ENCODE peak calls at places on chromosome 4, in seven cellular contexts. V, O, U, S, X, B and K are unnamed samples.

GRCh38 chr4:74217365-74217764 is 59.4 kb downstream of the MTHFD2L start:
- DNase-seq in V (no peak), O (no peak), U (no peak), S (no peak), X (no peak), B (peak; percentile 50), K (peak; percentile 66)

GRCh38 chr4:3294401-3295241 is 1.8 kb downstream of the RGS12 start:
- DNase-seq in V (no peak), O (peak; percentile 27), U (no peak), S (no peak), X (no peak), B (no peak), K (peak; percentile 3)

GRCh38 chr4:168096444-168096784 is 4.1 kb downstream of the ANXA10 start:
- DNase-seq in V (no peak), O (no peak), U (no peak), S (no peak), X (no peak), B (no peak), K (no peak)

GRCh38 chr4:77269505-77269904 is 112.5 kb downstream of the CCNG2 start:
- DNase-seq in V (no peak), O (no peak), U (no peak), S (peak; percentile 30), X (peak; percentile 97), B (no peak), K (no peak)

GRCh38 chr4:110124721-110125120 is 73.7 kb downstream of the ELOVL6 start:
- DNase-seq in V (no peak), O (no peak), U (no peak), S (no peak), X (no peak), B (no peak), K (no peak)

GRCh38 chr4:82201303-82201702 is 172.5 kb downstream of the HNRNPD start:
- DNase-seq in V (no peak), O (no peak), U (no peak), S (no peak), X (no peak), B (no peak), K (no peak)

GRCh38 chr4:123841431-123842121 is 445.0 kb downstream of the SPRY1 start:
- DNase-seq in V (no peak), O (no peak), U (no peak), S (no peak), X (no peak), B (no peak), K (peak; percentile 45)

GRCh38 chr4:39319678-39320077 is 46.5 kb downstream of the RFC1 start:
- DNase-seq in V (no peak), O (no peak), U (no peak), S (no peak), X (peak; percentile 15), B (peak; percentile 90), K (peak; percentile 70)

GRCh38 chr4:138190452-138190858 is 51.7 kb downstream of the SLC7A11 start:
- DNase-seq in V (no peak), O (no peak), U (no peak), S (no peak), X (peak; percentile 4), B (no peak), K (no peak)

GRCh38 chr4:95548738-95549245 is at the start of gene UNC5C:
- DNase-seq in V (peak; percentile 63), O (peak; percentile 78), U (no peak), S (peak; percentile 92), X (peak; percentile 10), B (no peak), K (peak; percentile 98)

GRCh38 chr4:27791640-27792039 is 931.0 kb downstream of the STIM2 start:
- DNase-seq in V (no peak), O (no peak), U (no peak), S (no peak), X (no peak), B (peak; percentile 22), K (peak; percentile 57)

GRCh38 chr4:135269125-135269772 is 1067.7 kb upstream of the PABPC4L start:
- DNase-seq in V (no peak), O (no peak), U (no peak), S (no peak), X (no peak), B (no peak), K (no peak)

GRCh38 chr4:87007345-87008181 is 72.8 kb downstream of the AFF1 start:
- DNase-seq in V (peak; percentile 58), O (no peak), U (no peak), S (peak; percentile 76), X (peak; percentile 38), B (peak; percentile 54), K (peak; percentile 72)

GRCh38 chr4:107774681-107775080 is 50.1 kb upstream of the SGMS2 start:
- DNase-seq in V (no peak), O (no peak), U (no peak), S (no peak), X (no peak), B (no peak), K (no peak)

GRCh38 chr4:156662921-156663320 is 308.7 kb downstream of the PDGFC start:
- DNase-seq in V (no peak), O (no peak), U (no peak), S (no peak), X (no peak), B (no peak), K (no peak)

GRCh38 chr4:182418054-182418734 is 175.0 kb downstream of the TENM3 start:
- DNase-seq in V (no peak), O (no peak), U (no peak), S (no peak), X (no peak), B (no peak), K (no peak)

GRCh38 chr4:118225521-118225920 is 127.3 kb downstream of the PRSS12 start:
- DNase-seq in V (no peak), O (no peak), U (no peak), S (no peak), X (no peak), B (no peak), K (no peak)

GRCh38 chr4:138445098-138445497 is 202.9 kb upstream of the SLC7A11 start:
- DNase-seq in V (no peak), O (no peak), U (no peak), S (no peak), X (no peak), B (peak; percentile 12), K (no peak)

GRCh38 chr4:112127736-112128322 is 17.4 kb upstream of the FAM241A start:
- DNase-seq in V (no peak), O (no peak), U (no peak), S (peak; percentile 60), X (no peak), B (peak; percentile 55), K (no peak)

GRCh38 chr4:3311489-3312171 is 18.8 kb downstream of the RGS12 start:
- DNase-seq in V (no peak), O (no peak), U (no peak), S (no peak), X (no peak), B (peak; percentile 4), K (no peak)

GRCh38 chr4:172485007-172485406 is 671.8 kb downstream of the GALNTL6 start:
- DNase-seq in V (no peak), O (no peak), U (no peak), S (no peak), X (no peak), B (no peak), K (no peak)

DNA sequence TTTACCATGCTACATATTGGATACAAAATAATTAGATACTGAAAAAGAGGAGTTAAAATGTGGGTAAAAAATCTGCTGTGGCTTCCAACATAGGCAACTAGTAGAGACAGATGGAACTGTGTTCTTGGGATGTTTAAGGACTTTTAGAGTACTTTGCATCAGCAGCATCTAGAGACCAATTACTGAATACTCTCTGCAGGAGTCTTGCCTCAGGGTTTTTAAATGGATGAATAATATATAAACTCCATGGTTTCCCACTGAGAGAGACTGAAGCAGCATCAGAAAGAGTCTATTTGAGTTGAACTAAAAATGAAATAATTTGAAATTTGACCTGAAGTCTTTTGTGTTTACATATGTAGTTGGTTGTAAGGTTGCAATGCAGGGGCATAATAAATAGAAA is 676.7 kb downstream of the GALNTL6 start:
- DNase-seq in V (no peak), O (no peak), U (no peak), S (no peak), X (no peak), B (no peak), K (no peak)
- H2AK5ac ChIP-seq in V (no peak overlapping the region), O (no peak overlapping the region), U (no peak overlapping the region), S (no peak overlapping the region), X (no peak overlapping the region), B (no peak overlapping the region), K (no peak overlapping the region)

DNA sequence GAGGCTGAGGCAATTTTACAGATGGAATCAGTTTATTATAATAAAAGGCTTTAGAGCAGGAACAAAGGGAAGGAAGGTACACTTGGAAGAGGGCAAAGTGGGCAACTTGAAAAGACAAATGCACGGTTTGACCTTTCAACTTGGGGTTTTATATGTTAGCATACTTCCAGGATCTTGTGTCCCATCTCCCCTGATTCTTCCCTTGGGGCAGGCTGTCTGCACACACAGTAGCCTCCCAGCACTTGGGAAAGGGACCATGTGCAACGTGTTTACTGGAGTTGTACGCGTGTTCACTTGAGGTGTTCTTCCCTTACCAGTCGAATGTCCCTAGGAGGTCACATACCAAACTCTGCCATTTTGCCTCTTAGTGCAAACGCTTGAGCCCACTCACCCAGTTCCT is 7.3 kb downstream of the PPA2 start:
- DNase-seq in V (no peak), O (no peak), U (no peak), S (no peak), X (no peak), B (no peak), K (no peak)
- H2AK5ac ChIP-seq in V (no peak overlapping the region), O (no peak overlapping the region), U (no peak overlapping the region), S (no peak overlapping the region), X (no peak overlapping the region), B (no peak overlapping the region), K (no peak overlapping the region)

DNA sequence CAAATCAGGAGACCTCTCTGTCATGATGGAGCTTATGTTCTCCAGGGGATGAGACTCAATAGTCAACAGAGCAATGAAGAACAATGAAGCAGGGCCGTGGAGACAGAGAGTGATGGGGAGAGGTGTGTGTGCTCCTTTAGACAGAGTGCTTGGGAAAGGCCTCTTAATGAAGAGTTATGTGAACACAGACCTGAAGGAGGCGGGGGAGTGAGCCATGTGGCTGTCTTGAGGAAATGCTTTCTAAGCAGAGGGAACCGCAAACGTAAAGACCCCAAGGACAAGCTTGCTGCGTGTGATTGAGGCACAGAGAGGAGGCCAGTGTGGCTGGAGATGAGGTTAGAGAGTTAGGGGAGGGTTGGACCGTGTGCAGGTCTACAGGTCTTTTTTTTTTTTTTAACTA is 53.1 kb downstream of the CHRNA9 start:
- DNase-seq in V (no peak), O (peak; percentile 46), U (no peak), S (peak; percentile 58), X (no peak), B (no peak), K (no peak)
- H2AK5ac ChIP-seq in V (no peak overlapping the region), O (no peak overlapping the region), U (no peak overlapping the region), S (no peak overlapping the region), X (no peak overlapping the region), B (no peak overlapping the region), K (no peak overlapping the region)

GRCh38 chr4:83704786-83705185 is 168.9 kb downstream of the GPAT3 start:
- DNase-seq in V (no peak), O (no peak), U (no peak), S (peak; percentile 5), X (no peak), B (no peak), K (no peak)

GRCh38 chr4:83708500-83709175 is 172.7 kb downstream of the GPAT3 start:
- DNase-seq in V (peak; percentile 26), O (no peak), U (peak; percentile 5), S (no peak), X (no peak), B (no peak), K (no peak)

DNA sequence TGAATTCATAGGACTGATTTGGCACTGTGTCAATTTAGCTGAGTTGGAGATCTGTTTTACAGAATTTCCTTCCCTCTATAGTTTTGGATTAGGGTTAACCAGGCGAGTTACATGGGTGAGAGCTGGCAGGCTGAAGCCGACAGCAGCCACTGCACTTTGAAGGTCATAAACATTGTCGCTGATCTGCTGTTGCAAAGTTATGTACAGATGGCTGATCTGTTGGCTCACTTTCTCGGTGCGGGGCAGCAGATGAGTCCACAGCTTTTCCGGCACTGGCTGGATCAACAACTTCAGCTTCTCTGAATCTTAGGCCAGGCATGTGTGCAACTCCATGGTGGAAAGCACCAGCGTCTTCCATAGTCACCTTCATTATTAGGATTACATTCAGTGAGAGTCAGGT is 173.7 kb downstream of the GPAT3 start:
- DNase-seq in V (no peak), O (no peak), U (no peak), S (no peak), X (no peak), B (no peak), K (no peak)
- H2AK5ac ChIP-seq in V (no peak overlapping the region), O (no peak overlapping the region), U (no peak overlapping the region), S (no peak overlapping the region), X (no peak overlapping the region), B (no peak overlapping the region), K (no peak overlapping the region)